ENCODE peak calls at places on chromosomes 12 and 14, in seven cellular contexts. K is thoracic aorta, M is fibroblast of the aortic adventitia, F is endodermal cell, D is AG09319, L is cardiac fibroblast, O is cardiac muscle cell. V is an unnamed sample.

GRCh38 chr14:86346818-86347384 is 817.0 kb downstream of the FLRT2 start:
- DNase-seq in K (no peak), M (no peak), F (no peak), D (no peak), L (no peak), O (no peak), V (no peak)

GRCh38 chr12:112750971-112751370 is 40.6 kb upstream of the RPH3A start:
- DNase-seq in K (no peak), M (no peak), F (no peak), D (no peak), L (no peak), O (no peak), V (no peak)

GRCh38 chr12:49888461-49889151 is 15.1 kb downstream of the FAIM2 start:
- DNase-seq in K (no peak), M (no peak), F (peak; percentile 46), D (no peak), L (no peak), O (no peak), V (no peak)

GRCh38 chr14:24935796-24936195 is 114.2 kb downstream of the STXBP6 start:
- DNase-seq in K (no peak), M (no peak), F (no peak), D (no peak), L (no peak), O (no peak), V (no peak)

GRCh38 chr14:35140718-35141581 is 18.6 kb downstream of the PRORP start:
- DNase-seq in K (no peak), M (peak; percentile 62), F (no peak), D (no peak), L (no peak), O (no peak), V (no peak)

GRCh38 chr14:45201908-45202307 is 51.1 kb downstream of the MIS18BP1 start:
- DNase-seq in K (no peak), M (no peak), F (peak; percentile 63), D (no peak), L (peak; percentile 30), O (peak; percentile 26), V (no peak)

GRCh38 chr14:100281286-100282082 is 24.8 kb downstream of the SLC25A29 start:
- DNase-seq in K (no peak), M (no peak), F (peak; percentile 66), D (no peak), L (no peak), O (no peak), V (no peak)

GRCh38 chr12:51388066-51388799 is 3.0 kb downstream of the GALNT6 start:
- DNase-seq in K (no peak), M (peak; percentile 67), F (no peak), D (peak; percentile 73), L (peak; percentile 71), O (no peak), V (no peak)

GRCh38 chr12:46389130-46389616 is 16.6 kb upstream of the SLC38A2 start:
- DNase-seq in K (no peak), M (peak; percentile 100), F (peak; percentile 40), D (peak; percentile 84), L (peak; percentile 99), O (no peak), V (no peak)

GRCh38 chr14:102878174-102878969 is 44.1 kb upstream of the AMN start:
- DNase-seq in K (no peak), M (no peak), F (peak; percentile 64), D (no peak), L (no peak), O (no peak), V (no peak)

GRCh38 chr12:75543529-75543928 is 32.1 kb upstream of the KRR1 start:
- DNase-seq in K (no peak), M (no peak), F (no peak), D (no peak), L (no peak), O (no peak), V (no peak)

GRCh38 chr12:75545636-75546035 is 34.2 kb upstream of the KRR1 start:
- DNase-seq in K (no peak), M (no peak), F (no peak), D (no peak), L (no peak), O (no peak), V (no peak)

GRCh38 chr12:75542942-75543341 is 31.5 kb upstream of the KRR1 start:
- DNase-seq in K (no peak), M (peak; percentile 65), F (no peak), D (no peak), L (peak; percentile 60), O (no peak), V (no peak)

GRCh38 chr12:75539889-75540288 is 28.5 kb upstream of the KRR1 start:
- DNase-seq in K (no peak), M (no peak), F (no peak), D (no peak), L (no peak), O (no peak), V (no peak)
- TF ChIP-seq CTCF in K (no peak), M (no peak), F (no peak), D (no peak), L (no peak), O (no peak), V (no peak)

GRCh38 chr12:123931686-123932321 is 40.8 kb downstream of the CCDC92 start:
- DNase-seq in K (no peak), M (no peak), F (no peak), D (no peak), L (no peak), O (no peak), V (no peak)
- TF ChIP-seq CTCF in K (no peak), M (no peak), F (no peak), D (no peak), L (no peak), O (no peak), V (no peak)

DNA sequence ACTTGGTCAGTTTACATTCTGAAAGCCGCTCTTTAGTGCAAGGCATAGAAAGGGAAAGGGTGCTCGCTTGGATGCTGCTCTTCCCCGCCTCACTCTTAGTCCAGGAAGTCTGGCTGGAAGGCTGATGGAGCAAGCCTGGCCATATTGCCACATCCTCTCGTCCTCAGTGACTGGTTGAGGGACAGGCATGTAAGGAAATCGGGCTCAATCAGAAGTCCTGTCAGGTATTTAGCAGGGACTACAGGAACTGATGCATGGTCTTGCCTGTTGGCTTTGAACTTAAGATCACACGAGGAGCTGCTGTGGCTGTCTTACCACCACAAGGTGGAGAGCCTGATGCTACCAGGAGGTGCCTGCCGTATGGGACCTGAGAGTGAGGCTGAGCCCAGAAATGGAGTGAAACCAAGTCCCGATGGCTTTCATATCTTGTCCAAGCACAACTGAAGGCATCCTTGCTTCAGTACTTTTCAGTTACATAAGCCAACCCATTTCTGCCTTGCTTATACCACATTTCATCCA is 10.7 kb upstream of the C12orf75 start:
- DNase-seq in K (no peak), M (no peak), F (peak; percentile 71), D (no peak), L (no peak), O (no peak), V (no peak)
- TF ChIP-seq CTCF in K (no peak), M (no peak), F (peak; percentile 69), D (no peak), L (no peak), O (no peak), V (no peak)

GRCh38 chr12:95943231-95943842 is at the start of gene AMDHD1:
- DNase-seq in K (no peak), M (peak; percentile 32), F (peak; percentile 93), D (no peak), L (peak; percentile 51), O (peak; percentile 82), V (peak; percentile 77)
- TF ChIP-seq CTCF in K (peak; percentile 51), M (peak; percentile 37), F (peak; percentile 66), D (peak; percentile 14), L (no peak), O (peak; percentile 31), V (no peak)

GRCh38 chr12:6178981-6179761 is 21.0 kb upstream of the CD9 start:
- DNase-seq in K (no peak), M (no peak), F (peak; percentile 86), D (no peak), L (peak; percentile 61), O (peak; percentile 30), V (no peak)
- TF ChIP-seq CTCF in K (no peak), M (peak; percentile 31), F (peak; percentile 73), D (peak; percentile 9), L (peak; percentile 9), O (peak; percentile 22), V (no peak)